ENCODE peak calls at places on chromosomes 13 and 19, in four cellular contexts. R is uterus, G is left lung, B is cardiac muscle cell. X is an unnamed sample. For H3K9me3 and H3K4me1, the result is how much of the 10 kb centered on the place peaks cover.

GRCh38 chr19:632228-633067 is 889 bp downstream of the POLRMT start:
- DNase-seq in G (no peak), R (no peak), B (peak), X (no peak)

GRCh38 chr13:29448124-29448685 is 147.3 kb downstream of the SLC7A1 start:
- DNase-seq in G (no peak), R (no peak), B (no peak), X (no peak)

GRCh38 chr13:41652735-41653361 is 195.5 kb downstream of the RGCC start:
- DNase-seq in R (peak), G (no peak), B (peak), X (peak)

GRCh38 chr13:94325148-94325528 is 154.3 kb downstream of the DCT start:
- DNase-seq in G (no peak), R (no peak), B (no peak), X (no peak)

GRCh38 chr19:39814595-39814994 is 19.4 kb downstream of the DYRK1B start:
- DNase-seq in R (no peak), G (no peak), B (no peak), X (no peak)

GRCh38 chr19:14536926-14537692 is 7.7 kb downstream of the TECR start:
- DNase-seq in B (peak), R (peak), G (peak), X (peak)

GRCh38 chr13:102317593-102317992 is 84.3 kb downstream of the FGF14 start:
- DNase-seq in G (peak), R (peak), B (peak), X (no peak)

GRCh38 chr13:31068119-31068423 is 93.6 kb downstream of the HSPH1 start:
- DNase-seq in B (no peak), R (no peak), G (no peak), X (no peak)

GRCh38 chr19:19602713-19603320 is 15.7 kb downstream of the PBX4 start:
- DNase-seq in B (no peak), G (no peak), R (no peak), X (no peak)

GRCh38 chr13:102658678-102659077 is 36.2 kb downstream of the METTL21C start:
- DNase-seq in G (peak), B (peak), R (no peak), X (no peak)

GRCh38 chr13:113106666-113107065 is 1.1 kb downstream of the F7 start:
- DNase-seq in R (no peak), G (no peak), B (no peak), X (no peak)

GRCh38 chr13:31987071-31987470 is 44.5 kb upstream of the FRY start:
- DNase-seq in G (no peak), B (no peak), R (no peak), X (no peak)

DNA sequence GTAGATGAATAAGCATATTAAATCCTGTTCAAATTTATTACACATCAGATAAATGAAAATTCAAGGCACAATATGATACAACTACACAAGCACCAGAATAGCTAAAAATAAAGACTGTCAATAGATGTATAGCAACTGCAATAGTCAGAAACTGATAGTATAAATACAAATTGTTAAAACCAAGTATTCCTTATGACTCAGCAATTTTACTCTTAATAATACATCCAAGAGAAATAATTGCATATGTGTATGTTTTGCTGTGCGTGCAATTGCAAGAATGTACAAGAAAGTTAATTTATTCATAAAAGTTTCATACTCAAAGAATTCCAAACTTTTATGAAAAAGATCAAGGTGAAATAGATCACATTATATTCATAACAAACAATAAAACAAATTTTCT is 1338.1 kb downstream of the OLFM4 start:
- DNase-seq in B (no peak), G (no peak), R (no peak), X (no peak)
- H3K9me3 ChIP-seq in B (under half), G (under half), R (under half), X (under half)

GRCh38 chr19:35451278-35452096 is 3.4 kb downstream of the FFAR2 start:
- DNase-seq in R (no peak), B (no peak), G (no peak), X (peak)

GRCh38 chr19:35444735-35445134 is 3.3 kb upstream of the FFAR2 start:
- DNase-seq in R (no peak), B (no peak), G (no peak), X (no peak)

GRCh38 chr19:35446194-35446593 is 1.9 kb upstream of the FFAR2 start:
- DNase-seq in R (no peak), B (peak), G (no peak), X (peak)

GRCh38 chr19:35447870-35448492 is at the start of gene FFAR2:
- DNase-seq in B (no peak), R (no peak), G (no peak), X (no peak)

GRCh38 chr19:35449347-35450043 is 1.4 kb downstream of the FFAR2 start:
- DNase-seq in R (no peak), B (no peak), G (no peak), X (no peak)
- H3K27ac ChIP-seq in R (no peak), B (no peak), G (peak), X (no peak)

GRCh38 chr19:5119297-5119998 is 150.5 kb downstream of the KDM4B start:
- DNase-seq in G (no peak), R (no peak), B (no peak), X (no peak)
- H3K4me1 ChIP-seq in G (under half), R (under half), B (half or more), X (under half)

GRCh38 chr19:3970313-3970807 is 539 bp downstream of the DAPK3 start:
- DNase-seq in G (no peak), B (no peak), R (peak), X (no peak)
- H3K9me3 ChIP-seq in G (under half), B (under half), R (under half), X (under half)

GRCh38 chr19:5968431-5969373 is 9.2 kb downstream of the RANBP3 start:
- DNase-seq in R (no peak), B (no peak), G (peak), X (no peak)
- H3K27ac ChIP-seq in R (peak), B (peak), G (peak), X (peak)

GRCh38 chr13:51870616-51871015 is 8.8 kb downstream of the CCDC70 start:
- DNase-seq in G (no peak), R (no peak), B (no peak), X (no peak)

GRCh38 chr13:51867062-51867461 is 5.3 kb downstream of the CCDC70 start:
- DNase-seq in R (no peak), B (no peak), G (no peak), X (no peak)

GRCh38 chr13:51873419-51873818 is 11.7 kb downstream of the CCDC70 start:
- DNase-seq in G (no peak), B (no peak), R (no peak), X (no peak)

GRCh38 chr13:51873837-51874236 is 12.1 kb downstream of the CCDC70 start:
- DNase-seq in B (no peak), R (no peak), G (no peak), X (no peak)

GRCh38 chr13:51869921-51870320 is 8.2 kb downstream of the CCDC70 start:
- DNase-seq in G (no peak), R (no peak), B (no peak), X (no peak)
- H3K4me1 ChIP-seq in G (under half), R (under half), B (under half), X (under half)

DNA sequence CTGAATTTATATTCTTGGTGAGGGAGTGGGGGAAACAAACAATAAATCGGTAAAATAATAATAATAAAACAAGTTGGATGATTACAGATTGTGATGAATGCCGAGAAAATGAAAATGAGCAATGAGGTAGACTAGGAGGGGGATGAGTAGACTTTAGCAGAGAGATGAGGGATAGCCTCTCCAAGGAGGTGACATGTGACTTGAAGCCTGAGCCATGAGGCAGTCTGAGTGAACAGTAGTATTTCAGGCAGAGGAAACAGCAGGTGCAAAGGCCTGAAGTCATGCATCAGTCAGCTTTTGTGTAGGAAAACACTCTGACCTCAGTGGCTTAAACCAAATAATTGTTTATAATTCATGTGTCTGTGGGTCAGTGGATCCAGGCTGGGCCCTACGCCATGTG is 4.6 kb downstream of the ZNF135 start:
- DNase-seq in R (no peak), G (no peak), B (no peak), X (no peak)
- H3K9me3 ChIP-seq in R (under half), G (under half), B (under half), X (under half)

GRCh38 chr13:26498524-26499208 is 58.8 kb upstream of the WASF3 start:
- DNase-seq in G (no peak), R (no peak), B (peak), X (no peak)
- H3K27ac ChIP-seq in G (no peak), R (no peak), B (no peak), X (no peak)

GRCh38 chr13:110116072-110116487 is 190.9 kb downstream of the COL4A1 start:
- DNase-seq in G (peak), R (peak), B (peak), X (peak)
- H3K4me1 ChIP-seq in G (under half), R (under half), B (under half), X (under half)